ENCODE peak calls at places on chromosome 7, in ten cellular contexts. K, U, Q, R, I, T, W, N, D and Z are unnamed samples.

GRCh38 chr7:8176370-8177081 is 85.4 kb downstream of the ICA1 start:
- DNase-seq in W (no peak), N (no peak), I (no peak), R (no peak), Q (peak), D (no peak), T (peak), U (no peak), K (no peak), Z (peak)

GRCh38 chr7:111678281-111678680 is 116.0 kb upstream of the IMMP2L start:
- DNase-seq in I (peak), R (no peak), U (no peak), W (no peak), T (no peak), N (no peak), D (no peak), K (peak), Q (no peak), Z (no peak)

GRCh38 chr7:3089493-3089892 is 45.8 kb upstream of the CARD11 start:
- DNase-seq in K (no peak), T (peak), Q (no peak), U (peak), N (no peak), D (no peak), R (no peak), W (no peak), I (peak), Z (no peak)

GRCh38 chr7:158003441-158004122 is 584.0 kb downstream of the PTPRN2 start:
- DNase-seq in N (no peak), K (no peak), Q (no peak), R (no peak), I (no peak), T (no peak), W (no peak), U (no peak), D (no peak), Z (no peak)

GRCh38 chr7:100148225-100148558 is 526 bp upstream of the LAMTOR4 start:
- DNase-seq in R (no peak), D (no peak), K (no peak), U (no peak), I (no peak), N (no peak), Q (no peak), W (no peak), T (no peak), Z (no peak)

GRCh38 chr7:135240446-135240845 is 6.8 kb downstream of the STRA8 start:
- DNase-seq in N (no peak), D (no peak), T (no peak), I (no peak), K (no peak), R (no peak), U (no peak), Q (no peak), W (no peak), Z (no peak)

GRCh38 chr7:84372155-84372621 is 177.6 kb upstream of the SEMA3A start:
- DNase-seq in T (no peak), U (no peak), K (peak), I (peak), Q (no peak), N (no peak), R (no peak), W (no peak), D (no peak), Z (no peak)

GRCh38 chr7:30815016-30815854 is 44.0 kb downstream of the MINDY4 start:
- DNase-seq in K (peak), I (no peak), U (no peak), T (no peak), D (peak), N (no peak), W (peak), R (no peak), Q (no peak), Z (no peak)

GRCh38 chr7:81662531-81662930 is 107.3 kb downstream of the HGF start:
- DNase-seq in K (no peak), T (no peak), D (no peak), I (no peak), R (no peak), N (no peak), W (no peak), Q (no peak), U (no peak), Z (no peak)

GRCh38 chr7:158815046-158815445 is 14.3 kb downstream of the ESYT2 start:
- DNase-seq in I (no peak), R (no peak), Q (no peak), W (peak), U (no peak), K (peak), T (peak), D (no peak), N (no peak), Z (no peak)

GRCh38 chr7:19215421-19215820 is 70.2 kb upstream of the FERD3L start:
- DNase-seq in R (no peak), T (no peak), K (peak), N (no peak), U (peak), I (peak), D (no peak), Q (no peak), W (no peak), Z (no peak)

GRCh38 chr7:2970907-2971306 is 72.8 kb downstream of the CARD11 start:
- DNase-seq in U (no peak), D (no peak), N (no peak), W (no peak), I (no peak), Q (no peak), K (no peak), T (no peak), R (no peak), Z (no peak)

GRCh38 chr7:20344396-20344795 is 13.7 kb downstream of the ITGB8 start:
- DNase-seq in T (no peak), K (no peak), Q (no peak), N (peak), D (no peak), W (no peak), I (no peak), R (no peak), U (no peak), Z (no peak)

GRCh38 chr7:49866910-49867309 is 93.5 kb downstream of the VWC2 start:
- DNase-seq in D (no peak), N (no peak), T (no peak), I (no peak), W (no peak), K (no peak), R (no peak), U (no peak), Q (no peak), Z (no peak)

GRCh38 chr7:105656922-105657521 is 75.7 kb upstream of the EFCAB10 start:
- DNase-seq in N (no peak), U (no peak), T (peak), Q (peak), K (no peak), I (peak), R (peak), W (no peak), D (no peak), Z (peak)

GRCh38 chr7:101795461-101795860 is 22.0 kb upstream of the CUX1 start:
- DNase-seq in T (no peak), Q (no peak), I (no peak), D (no peak), N (peak), R (no peak), U (no peak), W (no peak), K (no peak), Z (no peak)

GRCh38 chr7:74025146-74025545 is 2.8 kb upstream of the ELN start:
- DNase-seq in K (no peak), U (no peak), I (no peak), R (no peak), W (no peak), N (no peak), Q (no peak), D (no peak), T (no peak), Z (no peak)

GRCh38 chr7:26155531-26156375 is 3.8 kb downstream of the NFE2L3 start:
- DNase-seq in D (no peak), K (no peak), Q (no peak), R (no peak), N (no peak), I (peak), U (no peak), T (no peak), W (no peak), Z (no peak)

GRCh38 chr7:7276151-7276550 is 93.8 kb downstream of the C1GALT1 start:
- DNase-seq in Q (no peak), K (no peak), I (no peak), W (no peak), N (no peak), U (no peak), R (no peak), T (no peak), D (no peak), Z (no peak)

GRCh38 chr7:35389636-35390035 is 135.7 kb upstream of the TBX20 start:
- DNase-seq in D (no peak), R (no peak), N (no peak), T (no peak), K (no peak), Q (no peak), U (no peak), I (no peak), W (no peak), Z (no peak)

GRCh38 chr7:45407730-45408406 is 166.3 kb upstream of the ADCY1 start:
- DNase-seq in W (no peak), N (no peak), T (peak), Q (no peak), K (no peak), D (no peak), R (no peak), I (peak), U (no peak), Z (no peak)